ENCODE peak calls at places on chromosomes 12 and 14, in ten cellular contexts. U, W, R, S, A, Q, X, I, J and Y are unnamed samples.

GRCh38 chr14:72892879-72893635 is 844 bp downstream of the DPF3 start:
- DNase-seq in A (no peak), I (no peak), S (peak), J (peak), W (peak), Q (peak), X (peak), R (peak), U (peak), Y (peak)

GRCh38 chr14:24428628-24429394 is 657 bp downstream of the CBLN3 start:
- DNase-seq in Q (no peak), A (no peak), S (no peak), R (no peak), X (no peak), J (no peak), I (no peak), U (no peak), W (no peak), Y (no peak)

GRCh38 chr14:77315115-77315944 is 5.4 kb downstream of the POMT2 start:
- DNase-seq in S (no peak), J (no peak), Q (no peak), U (no peak), W (peak), R (no peak), A (no peak), X (no peak), I (no peak), Y (no peak)

GRCh38 chr12:122072031-122072970 is 6.3 kb upstream of the MLXIP start:
- DNase-seq in J (no peak), A (no peak), U (peak), R (no peak), I (no peak), W (peak), Q (no peak), S (peak), X (peak), Y (no peak)

GRCh38 chr14:51576899-51577298 is 74.8 kb upstream of the FRMD6 start:
- DNase-seq in S (no peak), J (no peak), Q (no peak), I (no peak), U (no peak), W (no peak), X (no peak), A (no peak), R (no peak), Y (no peak)

GRCh38 chr14:81252278-81252677 is 31.5 kb upstream of the GTF2A1 start:
- DNase-seq in X (no peak), I (no peak), W (no peak), S (no peak), U (no peak), J (no peak), A (no peak), R (no peak), Q (no peak), Y (no peak)

GRCh38 chr14:105479438-105480164 is 5.0 kb downstream of the CRIP2 start:
- DNase-seq in A (no peak), Q (no peak), J (no peak), X (no peak), R (no peak), W (no peak), S (no peak), I (no peak), U (no peak), Y (no peak)

GRCh38 chr12:105775351-105775750 is 363.4 kb downstream of the NUAK1 start:
- DNase-seq in I (no peak), U (no peak), Q (no peak), S (no peak), J (no peak), R (no peak), X (no peak), A (no peak), W (no peak), Y (no peak)

GRCh38 chr12:75603475-75603874 is 92.1 kb upstream of the KRR1 start:
- DNase-seq in Q (no peak), J (no peak), W (no peak), X (no peak), S (no peak), R (no peak), A (no peak), I (no peak), U (peak), Y (no peak)

GRCh38 chr12:91098942-91099341 is 12.4 kb downstream of the LUM start:
- DNase-seq in J (no peak), Q (no peak), A (peak), R (no peak), S (peak), I (no peak), W (no peak), X (no peak), U (no peak), Y (no peak)

GRCh38 chr14:33932526-33933292 is 18.2 kb downstream of the EGLN3 start:
- DNase-seq in S (no peak), X (peak), J (no peak), U (no peak), I (no peak), A (no peak), R (no peak), W (no peak), Q (no peak), Y (no peak)

GRCh38 chr12:29164477-29165163 is 15.5 kb downstream of the FAR2 start:
- DNase-seq in U (no peak), J (no peak), X (peak), I (no peak), W (no peak), Q (no peak), R (peak), S (peak), A (no peak), Y (peak)

GRCh38 chr14:101873401-101873800 is 91.0 kb upstream of the DYNC1H1 start:
- DNase-seq in X (no peak), S (no peak), W (no peak), I (no peak), R (no peak), J (no peak), U (no peak), A (no peak), Q (no peak), Y (no peak)

GRCh38 chr12:91965781-91966180 is 179.9 kb downstream of the BTG1 start:
- DNase-seq in I (no peak), U (no peak), X (no peak), A (no peak), S (no peak), R (no peak), Q (no peak), J (no peak), W (no peak), Y (no peak)

DNA sequence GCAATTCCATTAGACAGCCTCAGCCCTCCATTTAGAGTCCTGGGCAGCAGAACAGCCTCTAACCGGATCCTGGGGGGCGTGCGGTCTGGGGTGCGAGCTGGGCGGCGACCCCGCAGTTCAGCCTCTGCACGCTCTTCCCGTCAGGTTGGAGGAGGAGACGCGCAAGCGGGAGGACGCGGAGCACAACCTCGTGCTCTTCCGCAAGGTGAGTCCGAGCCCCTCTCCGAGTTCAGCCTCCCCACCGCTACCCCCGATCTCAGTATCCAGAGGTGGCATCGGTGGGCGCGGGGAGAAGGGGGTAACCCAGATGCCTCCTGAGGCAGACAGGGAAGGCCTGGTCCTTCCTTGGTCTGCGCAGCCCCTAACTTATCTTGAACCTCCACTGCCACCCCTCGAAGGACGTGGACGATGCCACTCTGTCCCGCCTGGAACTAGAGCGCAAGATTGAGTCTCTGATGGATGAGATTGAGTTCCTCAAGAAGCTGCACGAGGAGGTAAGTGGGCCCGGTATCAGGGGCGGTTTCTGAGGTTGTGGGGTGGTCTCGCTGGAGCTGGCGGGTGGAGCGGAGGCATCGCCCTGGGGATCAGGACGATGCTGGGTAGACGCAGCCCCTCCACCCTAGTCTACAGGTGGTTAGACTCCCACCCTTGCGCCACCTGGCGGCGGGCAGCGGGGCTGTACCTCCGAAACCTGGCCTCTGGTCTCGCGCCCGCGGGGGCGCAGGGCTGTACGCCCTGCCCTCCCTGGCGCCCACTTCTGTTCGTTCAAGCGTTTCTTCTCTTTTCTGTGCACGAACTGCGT is 1.3 kb downstream of the PRPH start:
- DNase-seq in I (no peak), W (peak), R (peak), U (peak), J (peak), S (peak), Q (peak), A (no peak), X (no peak), Y (peak)
- H3K27ac ChIP-seq in I (no peak), W (no peak), R (no peak), U (no peak), J (no peak), S (no peak), Q (no peak), A (no peak), X (no peak), Y (no peak)

GRCh38 chr14:103891667-103892215 is 36.5 kb upstream of the TDRD9 start:
- DNase-seq in A (no peak), S (no peak), X (no peak), J (no peak), W (no peak), R (no peak), U (no peak), I (no peak), Q (no peak), Y (no peak)

GRCh38 chr14:103892247-103892646 is 36.0 kb upstream of the TDRD9 start:
- DNase-seq in I (no peak), Q (no peak), X (no peak), S (no peak), U (no peak), R (no peak), W (no peak), J (no peak), A (no peak), Y (no peak)

GRCh38 chr14:103894723-103895059 is 33.6 kb upstream of the TDRD9 start:
- DNase-seq in Q (no peak), X (no peak), S (no peak), J (no peak), W (no peak), R (no peak), I (no peak), U (peak), A (no peak), Y (no peak)

GRCh38 chr14:103896578-103896977 is 31.7 kb upstream of the TDRD9 start:
- DNase-seq in S (no peak), X (peak), I (no peak), Q (no peak), W (peak), A (no peak), J (no peak), U (no peak), R (no peak), Y (no peak)

DNA sequence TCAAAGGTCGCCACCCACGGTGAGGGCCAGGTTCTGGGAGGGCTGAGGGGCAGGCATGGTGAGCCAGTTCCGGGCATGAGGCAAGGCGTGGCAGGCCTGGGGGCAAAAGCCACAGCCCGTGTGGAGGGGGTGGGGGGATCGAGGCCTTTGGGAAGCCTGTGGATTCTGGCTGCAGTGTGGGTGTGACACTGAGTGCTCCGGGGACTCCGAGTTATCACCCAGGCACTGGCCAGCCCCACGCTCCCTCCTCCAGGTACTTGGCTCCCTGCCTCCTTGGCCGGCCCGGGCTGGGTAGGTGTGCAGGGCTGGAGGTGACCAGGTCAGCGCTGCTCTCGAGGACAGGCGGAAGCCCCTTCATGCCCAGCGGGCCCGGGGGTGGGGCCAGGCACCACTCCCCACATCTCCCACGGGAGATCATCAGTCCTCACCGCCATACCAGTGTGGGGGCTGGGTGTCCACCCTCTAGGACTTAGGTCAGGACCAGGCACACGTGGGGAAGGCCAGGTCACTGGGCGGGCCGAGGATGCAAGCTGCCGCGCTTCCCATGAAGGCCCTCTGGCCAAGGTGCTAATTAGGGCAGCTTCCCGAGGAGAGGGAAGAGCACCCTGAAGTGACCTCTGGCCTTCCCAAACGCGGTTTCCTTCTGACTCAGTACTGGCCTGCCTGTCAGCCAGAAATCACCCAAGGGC is 34.1 kb upstream of the TDRD9 start:
- DNase-seq in S (no peak), U (no peak), J (no peak), X (no peak), I (no peak), R (no peak), W (peak), A (no peak), Q (no peak), Y (no peak)
- H3K27ac ChIP-seq in S (no peak), U (peak), J (no peak), X (no peak), I (no peak), R (no peak), W (no peak), A (no peak), Q (no peak), Y (no peak)

GRCh38 chr12:114186241-114187002 is 219.5 kb downstream of the TBX5 start:
- DNase-seq in W (peak), R (no peak), X (no peak), U (no peak), Q (no peak), S (no peak), A (no peak), I (no peak), J (no peak), Y (no peak)
- H3K27ac ChIP-seq in W (peak), R (no peak), X (no peak), U (no peak), Q (no peak), S (no peak), A (no peak), I (no peak), J (no peak), Y (no peak)

GRCh38 chr12:120242275-120242799 is 23.2 kb downstream of the PXN start:
- DNase-seq in J (no peak), U (no peak), Q (no peak), X (no peak), R (no peak), I (no peak), W (no peak), S (no peak), A (no peak), Y (no peak)

GRCh38 chr12:120238839-120239445 is 26.6 kb downstream of the PXN start:
- DNase-seq in X (no peak), S (no peak), U (no peak), A (no peak), J (no peak), W (no peak), Q (no peak), R (no peak), I (no peak), Y (no peak)

GRCh38 chr12:120241561-120242274 is 23.8 kb downstream of the PXN start:
- DNase-seq in J (no peak), U (no peak), X (no peak), R (no peak), A (no peak), I (no peak), S (no peak), W (no peak), Q (no peak), Y (no peak)

GRCh38 chr12:120239776-120240494 is 25.6 kb downstream of the PXN start:
- DNase-seq in A (no peak), U (no peak), J (no peak), I (no peak), R (no peak), Q (no peak), X (no peak), S (no peak), W (no peak), Y (no peak)

GRCh38 chr12:120240495-120240833 is 25.1 kb downstream of the PXN start:
- DNase-seq in A (no peak), U (no peak), S (no peak), W (no peak), X (no peak), I (no peak), R (no peak), J (no peak), Q (no peak), Y (no peak)
- H3K27ac ChIP-seq in A (no peak), U (no peak), S (no peak), W (no peak), X (no peak), I (peak), R (no peak), J (peak), Q (no peak), Y (no peak)

DNA sequence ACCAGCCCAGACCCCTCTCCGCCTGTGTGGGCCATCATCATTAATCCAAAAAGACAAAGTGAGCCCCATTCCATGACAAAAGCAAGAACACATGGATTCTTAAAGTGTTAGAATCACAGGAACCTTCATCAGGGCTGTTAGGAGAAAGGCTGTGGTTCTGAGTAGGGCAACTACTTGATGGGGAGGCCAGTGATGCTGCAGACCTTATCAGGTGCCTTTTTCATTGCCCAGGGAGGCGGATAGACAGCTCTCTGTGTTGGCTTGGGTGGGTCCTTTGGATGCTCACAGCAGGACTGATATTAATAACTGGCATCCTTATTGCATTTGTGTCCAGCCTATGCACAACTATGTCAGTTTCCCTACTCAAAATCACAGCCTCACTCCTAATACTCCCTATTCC is 2.3 kb downstream of the HEBP1 start:
- DNase-seq in S (no peak), Q (no peak), W (no peak), U (no peak), J (no peak), I (no peak), X (no peak), A (no peak), R (no peak), Y (no peak)
- H3K27ac ChIP-seq in S (no peak), Q (no peak), W (no peak), U (no peak), J (no peak), I (no peak), X (no peak), A (no peak), R (no peak), Y (no peak)

GRCh38 chr12:132703611-132704010 is 7.0 kb upstream of the PGAM5 start:
- DNase-seq in A (no peak), W (no peak), U (no peak), Q (no peak), J (no peak), I (no peak), S (no peak), R (no peak), X (no peak), Y (no peak)

GRCh38 chr12:132695431-132695830 is 8.0 kb downstream of the PXMP2 start:
- DNase-seq in A (no peak), U (no peak), W (no peak), Q (no peak), X (no peak), S (no peak), R (no peak), I (no peak), J (no peak), Y (no peak)

GRCh38 chr12:132698336-132698735 is 10.9 kb downstream of the PXMP2 start:
- DNase-seq in Q (no peak), U (no peak), X (no peak), R (no peak), J (no peak), W (no peak), I (no peak), A (no peak), S (no peak), Y (no peak)

GRCh38 chr12:132702640-132703039 is 8.0 kb upstream of the PGAM5 start:
- DNase-seq in U (no peak), I (no peak), A (no peak), S (no peak), Q (no peak), W (no peak), R (no peak), X (no peak), J (no peak), Y (no peak)

GRCh38 chr12:132700212-132700913 is 10.3 kb upstream of the PGAM5 start:
- DNase-seq in J (no peak), R (no peak), U (no peak), A (no peak), I (no peak), Q (no peak), X (no peak), W (no peak), S (no peak), Y (no peak)
- H3K27ac ChIP-seq in J (no peak), R (no peak), U (no peak), A (no peak), I (no peak), Q (no peak), X (no peak), W (no peak), S (no peak), Y (no peak)

GRCh38 chr12:53726946-53727309 is 324 bp downstream of the CALCOCO1 start:
- DNase-seq in W (peak), S (no peak), U (no peak), Q (no peak), R (no peak), J (no peak), X (peak), A (no peak), I (no peak), Y (no peak)
- H3K27ac ChIP-seq in W (no peak), S (no peak), U (peak), Q (peak), R (no peak), J (peak), X (peak), A (peak), I (peak), Y (peak)

DNA sequence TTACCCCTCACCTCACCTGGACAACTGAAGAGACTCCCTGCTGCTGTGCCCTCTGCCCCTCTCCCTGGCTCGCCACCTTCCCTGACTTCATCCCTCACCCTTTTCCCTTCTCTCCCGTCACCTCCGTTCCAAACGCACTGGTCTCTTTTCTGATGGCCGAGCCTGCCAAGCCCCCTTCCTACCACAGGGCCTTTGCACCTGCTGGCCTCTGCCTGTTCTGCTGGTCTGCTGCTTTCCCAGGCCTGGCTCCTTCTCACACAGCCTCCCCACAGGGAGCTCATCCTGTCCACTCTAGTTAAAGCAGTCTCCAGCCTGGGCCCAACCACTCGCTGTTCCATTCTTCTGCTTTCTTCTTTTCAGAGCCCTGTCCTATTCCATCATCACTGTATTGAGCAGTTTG is 34.6 kb downstream of the RBM19 start:
- DNase-seq in R (no peak), Q (no peak), A (no peak), X (no peak), W (no peak), U (no peak), I (no peak), S (no peak), J (no peak), Y (no peak)
- H3K27ac ChIP-seq in R (no peak), Q (no peak), A (no peak), X (no peak), W (no peak), U (no peak), I (peak), S (peak), J (no peak), Y (no peak)